ENCODE peak calls at places on chromosomes 2 and 18, in five cellular contexts. H, T, M, W and O are unnamed samples.

GRCh38 chr18:56028514-56028913 is 440.5 kb upstream of the TCF4 start:
- DNase-seq in H (peak), M (no peak), W (no peak), T (no peak), O (no peak)

GRCh38 chr2:74532222-74532621 is 2.5 kb downstream of the HTRA2 start:
- DNase-seq in W (no peak), H (peak), T (no peak), M (no peak), O (no peak)

GRCh38 chr2:108621689-108622681 is 87.7 kb downstream of the LIMS1 start:
- DNase-seq in H (no peak), W (no peak), M (no peak), T (no peak), O (no peak)

GRCh38 chr2:86323273-86323672 is 14.2 kb downstream of the REEP1 start:
- DNase-seq in T (no peak), M (no peak), H (no peak), W (no peak), O (no peak)

GRCh38 chr18:77127769-77128671 is 4.6 kb downstream of the MBP start:
- DNase-seq in W (no peak), H (peak), T (no peak), M (no peak), O (peak)

GRCh38 chr2:241858206-241859016 is at the start of gene PDCD1:
- DNase-seq in M (no peak), W (no peak), T (no peak), H (no peak), O (no peak)

GRCh38 chr18:24530630-24531111 is 70.2 kb downstream of the HRH4 start:
- DNase-seq in W (peak), T (no peak), H (no peak), M (no peak), O (no peak)

GRCh38 chr2:172281648-172282576 is 145.5 kb upstream of the ITGA6 start:
- DNase-seq in T (peak), M (no peak), H (no peak), W (no peak), O (no peak)

GRCh38 chr2:207227062-207227748 is 61.5 kb upstream of the KLF7 start:
- DNase-seq in W (no peak), T (no peak), M (no peak), H (peak), O (no peak)